ENCODE peak calls at places on chromosomes 12 and 14, in six cellular contexts. One of them, this sample, is unnamed. For H3K4me1, the result is how much of the 10 kb centered on the place peaks cover.

GRCh38 chr12:115916910-115917668 is 360.4 kb downstream of the MED13L start:
- DNase-seq in psoas muscle: peak
- DNase-seq in fibroblast of lung: peak
- DNase-seq in transverse colon: peak
- DNase-seq in left ventricle myocardium inferior: peak
- DNase-seq in A549: peak
- DNase-seq in this sample: peak

GRCh38 chr12:95963104-95963503 is 20.0 kb downstream of the AMDHD1 start:
- DNase-seq in psoas muscle: no peak
- DNase-seq in fibroblast of lung: no peak
- DNase-seq in transverse colon: no peak
- DNase-seq in left ventricle myocardium inferior: no peak
- DNase-seq in A549: peak
- DNase-seq in this sample: no peak

GRCh38 chr14:81172353-81172752 is 48.4 kb downstream of the GTF2A1 start:
- DNase-seq in psoas muscle: no peak
- DNase-seq in fibroblast of lung: no peak
- DNase-seq in transverse colon: no peak
- DNase-seq in left ventricle myocardium inferior: no peak
- DNase-seq in A549: no peak
- DNase-seq in this sample: no peak

GRCh38 chr14:35254736-35255135 is 37.4 kb upstream of the PSMA6 start:
- DNase-seq in psoas muscle: no peak
- DNase-seq in fibroblast of lung: no peak
- DNase-seq in transverse colon: no peak
- DNase-seq in left ventricle myocardium inferior: no peak
- DNase-seq in A549: no peak
- DNase-seq in this sample: no peak

GRCh38 chr12:63930971-63931370 is 86.5 kb downstream of the SRGAP1 start:
- DNase-seq in psoas muscle: no peak
- DNase-seq in fibroblast of lung: peak
- DNase-seq in transverse colon: no peak
- DNase-seq in left ventricle myocardium inferior: no peak
- DNase-seq in A549: no peak
- DNase-seq in this sample: no peak

GRCh38 chr14:50260511-50260910 is 29.1 kb upstream of the SOS2 start:
- DNase-seq in psoas muscle: no peak
- DNase-seq in fibroblast of lung: peak
- DNase-seq in transverse colon: no peak
- DNase-seq in left ventricle myocardium inferior: no peak
- DNase-seq in A549: peak
- DNase-seq in this sample: no peak

GRCh38 chr14:53850714-53851296 is 105.8 kb downstream of the BMP4 start:
- DNase-seq in psoas muscle: no peak
- DNase-seq in fibroblast of lung: peak
- DNase-seq in transverse colon: no peak
- DNase-seq in left ventricle myocardium inferior: no peak
- DNase-seq in A549: peak
- DNase-seq in this sample: no peak

GRCh38 chr12:68264864-68265256 is 11.5 kb upstream of the IL22 start:
- DNase-seq in psoas muscle: no peak
- DNase-seq in fibroblast of lung: peak
- DNase-seq in transverse colon: no peak
- DNase-seq in left ventricle myocardium inferior: no peak
- DNase-seq in A549: no peak
- DNase-seq in this sample: no peak

GRCh38 chr12:120404271-120404670 is 33.6 kb upstream of the COX6A1 start:
- DNase-seq in psoas muscle: no peak
- DNase-seq in fibroblast of lung: no peak
- DNase-seq in transverse colon: no peak
- DNase-seq in left ventricle myocardium inferior: no peak
- DNase-seq in A549: peak
- DNase-seq in this sample: no peak

GRCh38 chr12:122836027-122836921 is 1.0 kb downstream of the HIP1R start:
- DNase-seq in psoas muscle: no peak
- DNase-seq in fibroblast of lung: peak
- DNase-seq in transverse colon: peak
- DNase-seq in left ventricle myocardium inferior: no peak
- DNase-seq in A549: no peak
- DNase-seq in this sample: peak

GRCh38 chr14:105860615-105861580 is 334.5 kb downstream of the TMEM121 start:
- DNase-seq in psoas muscle: no peak
- DNase-seq in fibroblast of lung: no peak
- DNase-seq in transverse colon: peak
- DNase-seq in left ventricle myocardium inferior: peak
- DNase-seq in A549: no peak
- DNase-seq in this sample: peak

GRCh38 chr12:132133952-132134652 is 10.0 kb downstream of the DDX51 start:
- DNase-seq in psoas muscle: no peak
- DNase-seq in fibroblast of lung: no peak
- DNase-seq in transverse colon: no peak
- DNase-seq in left ventricle myocardium inferior: no peak
- DNase-seq in A549: peak
- DNase-seq in this sample: peak

GRCh38 chr12:112219195-112219594 is 93.8 kb downstream of the TRAFD1 start:
- DNase-seq in psoas muscle: no peak
- DNase-seq in fibroblast of lung: no peak
- DNase-seq in transverse colon: no peak
- DNase-seq in left ventricle myocardium inferior: no peak
- DNase-seq in A549: no peak
- DNase-seq in this sample: no peak

GRCh38 chr12:92096346-92097136 is 49.1 kb downstream of the BTG1 start:
- DNase-seq in psoas muscle: no peak
- DNase-seq in fibroblast of lung: peak
- DNase-seq in transverse colon: no peak
- DNase-seq in left ventricle myocardium inferior: no peak
- DNase-seq in A549: no peak
- DNase-seq in this sample: peak

GRCh38 chr12:111792155-111792876 is 25.6 kb downstream of the ALDH2 start:
- DNase-seq in psoas muscle: peak
- DNase-seq in fibroblast of lung: peak
- DNase-seq in transverse colon: peak
- DNase-seq in left ventricle myocardium inferior: peak
- DNase-seq in A549: peak
- DNase-seq in this sample: peak

GRCh38 chr14:26191666-26192065 is 406.2 kb downstream of the NOVA1 start:
- DNase-seq in psoas muscle: no peak
- DNase-seq in fibroblast of lung: no peak
- DNase-seq in transverse colon: no peak
- DNase-seq in left ventricle myocardium inferior: no peak
- DNase-seq in A549: no peak
- DNase-seq in this sample: no peak

GRCh38 chr12:76549131-76549530 is 10.4 kb downstream of the OSBPL8 start:
- DNase-seq in psoas muscle: no peak
- DNase-seq in fibroblast of lung: no peak
- DNase-seq in transverse colon: no peak
- DNase-seq in left ventricle myocardium inferior: no peak
- DNase-seq in A549: no peak
- DNase-seq in this sample: no peak

GRCh38 chr14:33114331-33114730 is 175.7 kb downstream of the NPAS3 start:
- DNase-seq in psoas muscle: no peak
- DNase-seq in fibroblast of lung: no peak
- DNase-seq in transverse colon: no peak
- DNase-seq in left ventricle myocardium inferior: no peak
- DNase-seq in A549: no peak
- DNase-seq in this sample: no peak

GRCh38 chr12:44367916-44368315 is 508.2 kb downstream of the NELL2 start:
- DNase-seq in psoas muscle: no peak
- DNase-seq in fibroblast of lung: no peak
- DNase-seq in transverse colon: no peak
- DNase-seq in left ventricle myocardium inferior: no peak
- DNase-seq in A549: no peak
- DNase-seq in this sample: no peak

GRCh38 chr14:50804181-50804721 is 26.7 kb downstream of the NIN start:
- DNase-seq in psoas muscle: no peak
- DNase-seq in fibroblast of lung: peak
- DNase-seq in transverse colon: no peak
- DNase-seq in left ventricle myocardium inferior: no peak
- DNase-seq in A549: no peak
- DNase-seq in this sample: peak

GRCh38 chr12:119803391-119803791 is 73.7 kb downstream of the CIT start:
- DNase-seq in psoas muscle: peak
- DNase-seq in fibroblast of lung: peak
- DNase-seq in transverse colon: no peak
- DNase-seq in left ventricle myocardium inferior: no peak
- DNase-seq in A549: no peak
- DNase-seq in this sample: no peak

DNA sequence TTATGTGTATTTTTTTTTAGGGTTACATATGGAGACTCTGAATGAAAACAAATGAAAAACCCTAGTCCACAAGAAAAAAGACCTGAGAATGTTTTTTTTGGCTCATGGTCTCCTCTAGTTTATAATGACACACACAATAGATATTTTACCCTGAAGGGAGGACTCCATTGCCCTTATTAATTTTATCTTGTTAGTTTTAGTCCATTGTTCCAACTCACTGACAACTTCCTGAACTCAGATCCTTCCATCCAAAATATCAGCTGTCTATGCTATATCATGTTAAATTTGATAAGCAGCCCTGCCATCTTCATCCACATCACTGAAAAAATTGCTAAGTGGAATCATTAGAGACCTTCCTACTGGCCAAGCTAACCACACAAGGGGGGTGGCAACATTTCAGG is 232.1 kb downstream of the MON2 start:
- DNase-seq in psoas muscle: no peak
- DNase-seq in fibroblast of lung: peak
- DNase-seq in transverse colon: no peak
- DNase-seq in left ventricle myocardium inferior: no peak
- DNase-seq in A549: no peak
- DNase-seq in this sample: no peak
- H3K4me1 ChIP-seq in psoas muscle: under half
- H3K4me1 ChIP-seq in fibroblast of lung: under half
- H3K4me1 ChIP-seq in transverse colon: under half
- H3K4me1 ChIP-seq in left ventricle myocardium inferior: under half
- H3K4me1 ChIP-seq in A549: under half
- H3K4me1 ChIP-seq in this sample: under half

GRCh38 chr14:102979406-102979805 is 56.9 kb downstream of the AMN start:
- DNase-seq in psoas muscle: no peak
- DNase-seq in fibroblast of lung: no peak
- DNase-seq in transverse colon: no peak
- DNase-seq in left ventricle myocardium inferior: no peak
- DNase-seq in A549: no peak
- DNase-seq in this sample: no peak

GRCh38 chr14:102977475-102977874 is 55.0 kb downstream of the AMN start:
- DNase-seq in psoas muscle: no peak
- DNase-seq in fibroblast of lung: no peak
- DNase-seq in transverse colon: no peak
- DNase-seq in left ventricle myocardium inferior: no peak
- DNase-seq in A549: no peak
- DNase-seq in this sample: no peak

GRCh38 chr14:102971836-102972606 is 49.6 kb downstream of the AMN start:
- DNase-seq in psoas muscle: no peak
- DNase-seq in fibroblast of lung: no peak
- DNase-seq in transverse colon: no peak
- DNase-seq in left ventricle myocardium inferior: no peak
- DNase-seq in A549: no peak
- DNase-seq in this sample: no peak

GRCh38 chr14:102973706-102974280 is 51.3 kb downstream of the AMN start:
- DNase-seq in psoas muscle: no peak
- DNase-seq in fibroblast of lung: no peak
- DNase-seq in transverse colon: no peak
- DNase-seq in left ventricle myocardium inferior: no peak
- DNase-seq in A549: no peak
- DNase-seq in this sample: no peak

GRCh38 chr14:102975662-102976061 is 53.2 kb downstream of the AMN start:
- DNase-seq in psoas muscle: no peak
- DNase-seq in fibroblast of lung: no peak
- DNase-seq in transverse colon: no peak
- DNase-seq in left ventricle myocardium inferior: no peak
- DNase-seq in A549: no peak
- DNase-seq in this sample: no peak
- TF ChIP-seq CTCF in psoas muscle: no peak
- TF ChIP-seq CTCF in fibroblast of lung: no peak
- TF ChIP-seq CTCF in transverse colon: no peak
- TF ChIP-seq CTCF in left ventricle myocardium inferior: no peak
- TF ChIP-seq CTCF in A549: no peak
- TF ChIP-seq CTCF in this sample: no peak

GRCh38 chr12:99387661-99388060 is 259.9 kb upstream of the GARIN6 start:
- DNase-seq in psoas muscle: no peak
- DNase-seq in fibroblast of lung: no peak
- DNase-seq in transverse colon: no peak
- DNase-seq in left ventricle myocardium inferior: no peak
- DNase-seq in A549: no peak
- DNase-seq in this sample: no peak

GRCh38 chr12:99390707-99391106 is 256.8 kb upstream of the GARIN6 start:
- DNase-seq in psoas muscle: peak
- DNase-seq in fibroblast of lung: no peak
- DNase-seq in transverse colon: no peak
- DNase-seq in left ventricle myocardium inferior: no peak
- DNase-seq in A549: peak
- DNase-seq in this sample: no peak

GRCh38 chr12:99389751-99390150 is 257.8 kb upstream of the GARIN6 start:
- DNase-seq in psoas muscle: no peak
- DNase-seq in fibroblast of lung: no peak
- DNase-seq in transverse colon: no peak
- DNase-seq in left ventricle myocardium inferior: no peak
- DNase-seq in A549: no peak
- DNase-seq in this sample: no peak

GRCh38 chr12:99393763-99394162 is 253.8 kb upstream of the GARIN6 start:
- DNase-seq in psoas muscle: no peak
- DNase-seq in fibroblast of lung: no peak
- DNase-seq in transverse colon: no peak
- DNase-seq in left ventricle myocardium inferior: no peak
- DNase-seq in A549: no peak
- DNase-seq in this sample: no peak

DNA sequence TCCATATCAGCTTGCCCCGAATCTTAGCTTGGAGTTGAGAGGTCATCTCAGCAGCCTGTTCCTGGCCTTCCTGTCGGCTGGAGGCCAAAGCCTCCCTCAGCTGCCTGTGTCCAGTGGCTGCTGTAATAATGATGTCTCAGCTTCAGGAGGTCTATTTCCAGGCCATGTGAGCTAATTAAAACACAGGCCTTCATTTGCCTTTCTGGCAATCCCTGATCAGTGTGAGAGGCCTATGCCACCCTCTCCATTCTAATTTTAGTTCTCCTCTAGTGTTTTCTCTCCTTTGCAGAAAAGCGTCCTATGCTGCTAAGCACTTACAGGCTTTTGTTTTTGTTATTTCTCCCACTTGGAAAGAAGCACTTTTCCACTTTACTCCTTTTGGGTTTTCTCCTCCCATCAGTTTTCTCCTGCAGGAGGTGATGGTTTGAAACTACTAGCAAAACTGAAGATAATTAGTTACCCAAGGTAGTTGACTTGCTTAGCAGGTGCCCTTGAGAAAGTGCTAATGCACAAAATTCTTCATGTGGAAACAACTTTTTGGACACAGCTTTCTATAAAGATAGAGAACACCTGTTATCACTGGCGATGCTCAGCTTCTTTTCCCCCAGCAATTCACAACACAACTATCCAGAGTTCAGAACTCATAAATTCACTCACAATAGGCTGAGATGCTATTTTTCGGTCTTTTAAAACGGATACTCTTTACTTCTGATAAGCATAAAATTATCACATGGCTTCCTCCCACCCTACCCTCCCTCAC is 255.3 kb upstream of the GARIN6 start:
- DNase-seq in psoas muscle: no peak
- DNase-seq in fibroblast of lung: no peak
- DNase-seq in transverse colon: no peak
- DNase-seq in left ventricle myocardium inferior: no peak
- DNase-seq in A549: no peak
- DNase-seq in this sample: no peak
- H3K4me1 ChIP-seq in psoas muscle: under half
- H3K4me1 ChIP-seq in fibroblast of lung: under half
- H3K4me1 ChIP-seq in transverse colon: under half
- H3K4me1 ChIP-seq in left ventricle myocardium inferior: under half
- H3K4me1 ChIP-seq in A549: under half
- H3K4me1 ChIP-seq in this sample: under half

GRCh38 chr14:74921053-74921620 is 1.9 kb downstream of the RPS6KL1 start:
- DNase-seq in psoas muscle: no peak
- DNase-seq in fibroblast of lung: no peak
- DNase-seq in transverse colon: no peak
- DNase-seq in left ventricle myocardium inferior: no peak
- DNase-seq in A549: no peak
- DNase-seq in this sample: peak
- TF ChIP-seq CTCF in psoas muscle: no peak
- TF ChIP-seq CTCF in fibroblast of lung: no peak
- TF ChIP-seq CTCF in transverse colon: no peak
- TF ChIP-seq CTCF in left ventricle myocardium inferior: no peak
- TF ChIP-seq CTCF in A549: no peak
- TF ChIP-seq CTCF in this sample: no peak